ENCODE peak calls at places on chromosome 1, in nine cellular contexts. L is D341Med; P is CD8-positive, alpha-beta T cell; Z is BJ; C is NCI-H1436; V is RWPE1; K is T-helper 1 cell; I is activated naive CD4-positive, alpha-beta T cell; F is M059J. J is an unnamed sample.

GRCh38 chr1:177343445-177343844 is 172.7 kb downstream of the BRINP2 start:
- DNase-seq in L (no peak), P (no peak), Z (peak), C (no peak), V (no peak), K (no peak), I (no peak), F (no peak), J (no peak)

GRCh38 chr1:46517932-46518498 is 28.4 kb downstream of the DMBX1 start:
- DNase-seq in L (no peak), P (no peak), Z (no peak), C (no peak), V (no peak), K (no peak), I (no peak), F (no peak), J (no peak)

GRCh38 chr1:193434319-193434718 is 247.9 kb upstream of the B3GALT2 start:
- DNase-seq in L (no peak), P (no peak), Z (no peak), C (no peak), V (no peak), K (no peak), I (no peak), F (peak), J (peak)

GRCh38 chr1:153597206-153597605 is 15.7 kb downstream of the S100A16 start:
- DNase-seq in L (no peak), P (no peak), Z (no peak), C (no peak), V (no peak), K (no peak), I (no peak), F (peak), J (no peak)

GRCh38 chr1:225926551-225927113 is 2.6 kb upstream of the PYCR2 start:
- DNase-seq in L (no peak), P (no peak), Z (no peak), C (no peak), V (no peak), K (no peak), I (no peak), F (peak), J (no peak)

GRCh38 chr1:24248859-24249258 is 61.8 kb upstream of the IFNLR1 start:
- DNase-seq in L (no peak), P (no peak), Z (no peak), C (no peak), V (no peak), K (no peak), I (no peak), F (no peak), J (no peak)

GRCh38 chr1:223403184-223403815 is 10.1 kb downstream of the CCDC185 start:
- DNase-seq in L (no peak), P (no peak), Z (no peak), C (peak), V (no peak), K (no peak), I (no peak), F (peak), J (no peak)

GRCh38 chr1:59707216-59707615 is 107.5 kb upstream of the HOOK1 start:
- DNase-seq in L (no peak), P (no peak), Z (peak), C (no peak), V (peak), K (no peak), I (no peak), F (peak), J (peak)

GRCh38 chr1:29123871-29124365 is at the start of gene TMEM200B:
- DNase-seq in L (peak), P (no peak), Z (no peak), C (no peak), V (no peak), K (no peak), I (no peak), F (no peak), J (no peak)

GRCh38 chr1:187300093-187300492 is 471.3 kb downstream of the PLA2G4A start:
- DNase-seq in L (no peak), P (no peak), Z (no peak), C (no peak), V (no peak), K (no peak), I (no peak), F (no peak), J (no peak)

GRCh38 chr1:182720465-182720864 is 36.1 kb upstream of the RGS8 start:
- DNase-seq in L (no peak), P (no peak), Z (no peak), C (no peak), V (no peak), K (no peak), I (no peak), F (no peak), J (no peak)

GRCh38 chr1:52904590-52905375 is 16.8 kb downstream of the ECHDC2 start:
- DNase-seq in L (peak), P (peak), Z (no peak), C (peak), V (peak), K (peak), I (no peak), F (peak), J (no peak)

GRCh38 chr1:167721617-167722151 is at the start of gene MPZL1:
- DNase-seq in L (peak), P (peak), Z (peak), C (peak), V (peak), K (peak), I (peak), F (peak), J (peak)

GRCh38 chr1:84260852-84261518 is 40.5 kb upstream of the SAMD13 start:
- DNase-seq in L (no peak), P (no peak), Z (no peak), C (no peak), V (no peak), K (no peak), I (no peak), F (peak), J (no peak)

GRCh38 chr1:1924849-1925248 is 5.8 kb upstream of the TMEM52 start:
- DNase-seq in L (no peak), P (no peak), Z (no peak), C (no peak), V (no peak), K (no peak), I (no peak), F (no peak), J (no peak)

GRCh38 chr1:162676087-162676486 is 43.8 kb downstream of the DDR2 start:
- DNase-seq in L (no peak), P (no peak), Z (no peak), C (no peak), V (no peak), K (no peak), I (no peak), F (peak), J (no peak)

GRCh38 chr1:35539824-35540261 is 17.4 kb downstream of the KIAA0319L start:
- DNase-seq in L (no peak), P (no peak), Z (no peak), C (no peak), V (no peak), K (no peak), I (no peak), F (peak), J (no peak)

GRCh38 chr1:16905112-16905855 is 9.5 kb downstream of the RNU1-2 start:
- DNase-seq in L (peak), P (no peak), Z (peak), C (peak), V (peak), K (peak), I (no peak), F (peak), J (no peak)

GRCh38 chr1:90502696-90503095 is 214.4 kb downstream of the BARHL2 start:
- DNase-seq in L (no peak), P (no peak), Z (no peak), C (no peak), V (no peak), K (no peak), I (no peak), F (no peak), J (no peak)

GRCh38 chr1:2777428-2778219 is 23.9 kb downstream of the TTC34 start:
- DNase-seq in L (no peak), P (no peak), Z (no peak), C (no peak), V (no peak), K (no peak), I (no peak), F (no peak), J (no peak)

GRCh38 chr1:248810727-248811513 is 14.8 kb downstream of the SH3BP5L start:
- DNase-seq in L (no peak), P (no peak), Z (no peak), C (no peak), V (no peak), K (no peak), I (no peak), F (peak), J (no peak)